ENCODE peak calls at places on chromosome 16, in five cellular contexts. M, T, W, Y and L are unnamed samples.
A peak's percentile ranks its signal among the peaks of the same experiment; 100 is the strongest.

GRCh38 chr16:2508722-2509400 is 4.9 kb upstream of the ATP6V0C start:
- DNase-seq in M (no peak), Y (no peak), T (no peak), W (no peak), L (no peak)

GRCh38 chr16:84513111-84514065 is 8.9 kb upstream of the MEAK7 start:
- DNase-seq in T (peak; percentile 29), M (peak; percentile 67), W (peak; percentile 63), Y (no peak), L (peak; percentile 90)

GRCh38 chr16:3443108-3444031 is at the start of the genes NAA60 and ZNF597:
- DNase-seq in W (peak; percentile 93), Y (peak; percentile 82), M (peak; percentile 72), T (peak; percentile 95), L (peak; percentile 95)

GRCh38 chr16:87608400-87608985 is 6.2 kb downstream of the JPH3 start:
- DNase-seq in Y (peak; percentile 17), T (peak; percentile 74), W (peak; percentile 56), M (no peak), L (peak; percentile 73)

GRCh38 chr16:3121843-3122467 is 9.6 kb downstream of the ZNF205 start:
- DNase-seq in Y (no peak), T (peak; percentile 73), W (no peak), M (no peak), L (peak; percentile 36)

GRCh38 chr16:85173077-85173980 is 61.1 kb upstream of the CIBAR2 start:
- DNase-seq in W (peak; percentile 74), M (peak; percentile 78), Y (no peak), T (peak; percentile 85), L (peak; percentile 85)

GRCh38 chr16:61412562-61412961 is 623.7 kb downstream of the CDH8 start:
- DNase-seq in T (no peak), Y (no peak), M (no peak), W (no peak), L (no peak)

GRCh38 chr16:31113420-31114124 is 3.9 kb upstream of the KAT8 start:
- DNase-seq in Y (no peak), T (no peak), W (no peak), M (no peak), L (no peak)

GRCh38 chr16:77214411-77215138 is 15.4 kb downstream of the SYCE1L start:
- DNase-seq in W (no peak), M (no peak), T (no peak), Y (no peak), L (no peak)

GRCh38 chr16:28130099-28131088 is 66.9 kb upstream of the GSG1L start:
- DNase-seq in Y (no peak), W (peak; percentile 12), T (no peak), M (no peak), L (no peak)

GRCh38 chr16:3175157-3176153 is 12.5 kb upstream of the OR1F1 start:
- DNase-seq in W (peak; percentile 52), Y (no peak), M (no peak), T (no peak), L (peak; percentile 54)

GRCh38 chr16:25097304-25097988 is 14.1 kb upstream of the LCMT1 start:
- DNase-seq in Y (no peak), T (no peak), M (peak; percentile 56), W (peak; percentile 21), L (peak; percentile 73)

GRCh38 chr16:1941924-1942809 is 832 bp downstream of the MSRB1 start:
- DNase-seq in W (no peak), Y (no peak), T (peak; percentile 28), M (no peak), L (peak; percentile 50)

GRCh38 chr16:30028438-30029093 is 2.5 kb downstream of the TLCD3B start:
- DNase-seq in T (no peak), W (no peak), M (no peak), Y (no peak), L (no peak)

GRCh38 chr16:30903596-30903995 is 7.2 kb downstream of the CTF1 start:
- DNase-seq in Y (no peak), W (no peak), T (peak; percentile 61), M (no peak), L (peak; percentile 23)

GRCh38 chr16:5722220-5722619 is 624.6 kb upstream of the EEF2KMT start:
- DNase-seq in M (no peak), W (no peak), Y (no peak), T (no peak), L (no peak)

GRCh38 chr16:53908731-53909130 is 204.8 kb downstream of the FTO start:
- DNase-seq in Y (no peak), M (no peak), W (no peak), T (no peak), L (peak; percentile 24)

GRCh38 chr16:2088759-2089358 is 41.1 kb downstream of the TSC2 start:
- DNase-seq in T (no peak), M (no peak), Y (no peak), W (no peak), L (no peak)

GRCh38 chr16:30650369-30651123 is at the start of gene PRR14:
- DNase-seq in T (peak; percentile 100), Y (peak; percentile 100), W (peak; percentile 100), M (peak; percentile 94), L (peak; percentile 100)

GRCh38 chr16:50021509-50021908 is 3.5 kb upstream of the CNEP1R1 start:
- DNase-seq in W (no peak), T (no peak), Y (no peak), M (no peak), L (peak; percentile 42)

GRCh38 chr16:48949636-48950035 is 332.0 kb downstream of the CBLN1 start:
- DNase-seq in Y (no peak), T (no peak), M (no peak), W (no peak), L (no peak)

GRCh38 chr16:21172650-21173049 is 14.2 kb downstream of the LDAF1 start:
- DNase-seq in T (no peak), W (no peak), M (no peak), Y (no peak), L (no peak)

GRCh38 chr16:80507538-80507937 is 33.3 kb upstream of the DYNLRB2 start:
- DNase-seq in T (no peak), Y (no peak), W (no peak), M (no peak), L (no peak)

GRCh38 chr16:17555176-17555575 is 84.4 kb upstream of the XYLT1 start:
- DNase-seq in Y (no peak), T (peak; percentile 21), W (peak; percentile 80), M (peak; percentile 80), L (peak; percentile 44)

GRCh38 chr16:85438981-85439639 is 174.0 kb upstream of the GSE1 start:
- DNase-seq in T (no peak), M (no peak), Y (no peak), W (no peak), L (no peak)

GRCh38 chr16:50313596-50314483 is 47.5 kb downstream of the ADCY7 start:
- DNase-seq in T (peak; percentile 79), Y (no peak), M (no peak), W (peak; percentile 33), L (peak; percentile 74)

GRCh38 chr16:30740364-30741251 is 7.6 kb upstream of the PHKG2 start:
- DNase-seq in Y (peak; percentile 97), W (peak; percentile 74), T (peak; percentile 76), M (no peak), L (peak; percentile 86)

GRCh38 chr16:28218109-28218508 is 6.3 kb upstream of the XPO6 start:
- DNase-seq in M (no peak), W (peak; percentile 40), T (peak; percentile 73), Y (peak; percentile 19), L (peak; percentile 78)

GRCh38 chr16:89972244-89973234 is 24.0 kb downstream of the DEF8 start:
- DNase-seq in M (no peak), W (peak; percentile 92), T (peak; percentile 92), Y (peak; percentile 86), L (peak; percentile 92)

GRCh38 chr16:89971495-89972243 is 23.1 kb downstream of the DEF8 start:
- DNase-seq in T (peak; percentile 3), Y (no peak), M (no peak), W (peak; percentile 3), L (no peak)

GRCh38 chr16:89973235-89973634 is 24.7 kb downstream of the DEF8 start:
- DNase-seq in M (no peak), T (no peak), Y (no peak), W (no peak), L (no peak)

GRCh38 chr16:89974860-89975259 is 26.3 kb downstream of the DEF8 start:
- DNase-seq in W (no peak), Y (no peak), T (no peak), M (no peak), L (no peak)

DNA sequence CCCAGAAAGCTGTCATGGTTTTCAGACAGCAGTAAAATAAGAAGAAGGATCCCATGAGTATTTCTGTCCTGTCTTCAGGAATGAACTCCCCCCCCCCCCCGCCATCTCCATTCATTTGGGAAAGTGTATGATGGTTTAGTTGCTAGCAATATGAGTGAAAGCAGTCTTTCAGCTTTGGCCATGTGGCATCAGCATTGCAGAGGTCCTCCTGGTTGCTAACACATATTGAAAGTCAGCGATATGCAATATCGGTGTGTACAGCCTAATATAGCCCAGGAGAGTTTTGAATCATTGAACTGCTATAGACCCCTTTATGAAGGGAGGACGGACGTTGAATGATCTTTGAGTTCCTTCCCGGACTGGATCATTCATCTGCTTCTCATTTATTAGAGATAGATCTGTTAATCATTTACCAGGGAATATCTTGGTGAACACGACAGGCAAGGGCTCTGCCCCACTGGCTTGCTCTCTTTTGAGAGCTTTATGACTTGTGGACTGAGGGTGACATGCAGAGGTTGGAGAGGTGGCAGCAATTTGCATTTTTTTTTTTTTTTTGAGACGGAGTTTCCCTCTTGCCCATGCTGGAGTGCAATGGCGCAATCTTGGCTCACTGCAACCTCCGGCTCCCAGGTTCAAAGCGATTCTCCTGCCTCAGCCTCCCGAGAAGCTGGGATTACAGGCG is 25.2 kb downstream of the DEF8 start:
- DNase-seq in Y (no peak), W (no peak), M (no peak), T (no peak), L (no peak)
- H3K4me3 ChIP-seq in Y (peak overlapping the region; percentile 98), W (peak overlapping the region; percentile 96), M (peak overlapping the region; percentile 95), T (peak overlapping the region; percentile 95), L (peak overlapping the region; percentile 99)

GRCh38 chr16:89491238-89491869 is 993 bp upstream of the ANKRD11 start:
- DNase-seq in T (peak; percentile 43), W (no peak), M (no peak), Y (no peak), L (peak; percentile 49)
- TF ChIP-seq CTCF in T (peak; percentile 12), W (no peak), M (no peak), Y (no peak), L (peak; percentile 25)

GRCh38 chr16:66427036-66427446 is at the start of gene BEAN1:
- DNase-seq in Y (no peak), M (no peak), T (no peak), W (no peak), L (peak; percentile 21)
- H3K4me3 ChIP-seq in Y (peak within 1 kb of the TSS; percentile 24), M (peak within 1 kb of the TSS; percentile 42), T (peak within 1 kb of the TSS; percentile 34), W (peak within 1 kb of the TSS; percentile 21), L (peak within 1 kb of the TSS; percentile 44)

DNA sequence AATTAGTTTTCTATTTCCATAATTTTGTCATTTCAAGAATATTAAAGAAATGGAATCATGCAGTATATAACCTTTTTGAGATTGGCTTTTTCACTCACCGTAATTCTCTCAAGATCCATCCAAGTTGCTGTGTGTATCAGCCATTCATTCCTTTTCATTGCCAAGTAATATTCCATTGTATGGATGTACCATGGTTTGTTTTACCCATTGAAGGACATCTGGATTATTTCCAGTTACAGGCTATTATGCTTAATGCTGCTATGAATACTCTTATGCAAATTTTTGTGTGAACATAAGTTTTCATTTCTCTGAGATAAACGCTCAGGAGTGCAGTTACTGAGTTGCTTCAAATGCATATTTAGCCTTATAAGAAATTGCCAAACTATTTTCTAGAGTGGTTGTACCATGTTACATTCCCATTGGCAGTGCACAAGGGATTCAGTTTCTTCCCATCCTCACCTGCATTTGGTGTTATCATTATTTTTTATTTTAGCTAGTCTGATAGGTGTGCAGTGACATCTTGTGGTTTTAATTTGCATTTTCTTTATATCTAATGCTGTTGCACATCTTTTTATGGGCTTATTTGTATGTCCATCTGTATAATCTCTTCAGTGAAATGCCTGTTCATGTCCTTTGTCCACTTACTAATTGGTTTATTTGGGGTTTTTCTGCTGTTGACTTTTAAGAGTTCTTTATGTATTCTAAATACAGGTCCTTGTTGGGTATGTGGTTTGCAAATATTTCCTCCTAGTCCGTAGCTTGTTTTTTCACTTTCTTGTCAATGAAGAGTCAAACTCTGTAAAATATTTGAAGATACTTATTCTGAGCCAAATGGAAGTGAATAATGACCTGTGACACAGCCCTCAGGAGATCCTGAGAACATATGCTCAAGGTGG is 32.7 kb downstream of the BMERB1 start:
- DNase-seq in M (no peak), Y (no peak), T (peak; percentile 38), W (no peak), L (peak; percentile 33)
- TF ChIP-seq CTCF in M (no peak), Y (no peak), T (peak; percentile 29), W (peak; percentile 5), L (peak; percentile 31)